ENCODE peak calls at places on chromosomes 16 and 17, in four cellular contexts. O is tibial nerve, W is fibroblast of lung, P is IMR-90. C is an unnamed sample.
A peak's percentile ranks its signal among the peaks of the same experiment; 100 is the strongest.

GRCh38 chr16:48525201-48526057 is 84.6 kb downstream of the N4BP1 start:
- DNase-seq in W (no peak), O (no peak), P (no peak), C (no peak)

GRCh38 chr17:66450008-66450856 is 147.8 kb downstream of the PRKCA start:
- DNase-seq in W (no peak), P (no peak), O (no peak), C (no peak)

GRCh38 chr17:65550758-65551157 is 10.7 kb downstream of the AXIN2 start:
- DNase-seq in P (no peak), W (no peak), O (no peak), C (no peak)

GRCh38 chr16:24178496-24178895 is 77.6 kb upstream of the CACNG3 start:
- DNase-seq in W (no peak), O (no peak), P (no peak), C (no peak)

GRCh38 chr16:58421529-58421928 is 29.3 kb downstream of the GINS3 start:
- DNase-seq in P (peak; percentile 37), O (no peak), W (peak; percentile 81), C (no peak)

GRCh38 chr16:88423448-88423850 is 29.6 kb upstream of the ZFPM1 start:
- DNase-seq in P (no peak), O (no peak), W (no peak), C (no peak)

GRCh38 chr17:43456661-43457361 is 27.0 kb upstream of the DHX8 start:
- DNase-seq in O (peak; percentile 60), P (peak; percentile 44), W (peak; percentile 46), C (peak; percentile 54)

GRCh38 chr16:49441366-49441780 is 67.8 kb downstream of the C16orf78 start:
- DNase-seq in O (peak; percentile 15), P (no peak), W (no peak), C (no peak)

GRCh38 chr17:48624544-48625501 is 1.3 kb downstream of the HOXB9 start:
- DNase-seq in P (no peak), W (no peak), O (no peak), C (no peak)

GRCh38 chr16:2016407-2016922 is 3.1 kb upstream of the NPW start:
- DNase-seq in P (no peak), W (no peak), O (no peak), C (no peak)

GRCh38 chr17:77618173-77618572 is 340.3 kb upstream of the TNRC6C start:
- DNase-seq in P (no peak), O (no peak), W (no peak), C (peak; percentile 29)

GRCh38 chr17:49874911-49875310 is 27.0 kb upstream of the TAC4 start:
- DNase-seq in O (no peak), P (no peak), W (no peak), C (no peak)

GRCh38 chr17:73013816-73014663 is 78.4 kb downstream of the SLC39A11 start:
- DNase-seq in W (peak; percentile 42), O (no peak), P (peak; percentile 24), C (no peak)

GRCh38 chr17:36148559-36149295 is 27.7 kb downstream of the TBC1D3B start:
- DNase-seq in P (peak; percentile 55), O (peak; percentile 80), W (peak; percentile 27), C (peak; percentile 79)

GRCh38 chr16:87374313-87374712 is 9.3 kb downstream of the FBXO31 start:
- DNase-seq in P (no peak), O (no peak), W (no peak), C (no peak)

GRCh38 chr16:30068750-30069574 is 3.4 kb downstream of the ALDOA start:
- DNase-seq in P (no peak), O (no peak), W (no peak), C (no peak)

GRCh38 chr16:30068333-30068732 is 2.8 kb downstream of the ALDOA start:
- DNase-seq in O (no peak), P (no peak), W (no peak), C (no peak)

GRCh38 chr16:30067584-30067916 is 2.0 kb downstream of the ALDOA start:
- DNase-seq in O (no peak), P (no peak), W (no peak), C (no peak)

GRCh38 chr16:30070490-30070889 is 4.9 kb downstream of the ALDOA start:
- DNase-seq in W (no peak), P (no peak), O (no peak), C (no peak)

GRCh38 chr16:30069575-30070462 is 4.3 kb downstream of the ALDOA start:
- DNase-seq in P (no peak), W (peak; percentile 57), O (no peak), C (no peak)
- H3K36me3 ChIP-seq in P (peaks cover 61% of the 10 kb centered on the region), W (peaks cover 36% of the 10 kb centered on the region), O (peaks cover 3% of the 10 kb centered on the region), C (peaks cover 68% of the 10 kb centered on the region)

DNA sequence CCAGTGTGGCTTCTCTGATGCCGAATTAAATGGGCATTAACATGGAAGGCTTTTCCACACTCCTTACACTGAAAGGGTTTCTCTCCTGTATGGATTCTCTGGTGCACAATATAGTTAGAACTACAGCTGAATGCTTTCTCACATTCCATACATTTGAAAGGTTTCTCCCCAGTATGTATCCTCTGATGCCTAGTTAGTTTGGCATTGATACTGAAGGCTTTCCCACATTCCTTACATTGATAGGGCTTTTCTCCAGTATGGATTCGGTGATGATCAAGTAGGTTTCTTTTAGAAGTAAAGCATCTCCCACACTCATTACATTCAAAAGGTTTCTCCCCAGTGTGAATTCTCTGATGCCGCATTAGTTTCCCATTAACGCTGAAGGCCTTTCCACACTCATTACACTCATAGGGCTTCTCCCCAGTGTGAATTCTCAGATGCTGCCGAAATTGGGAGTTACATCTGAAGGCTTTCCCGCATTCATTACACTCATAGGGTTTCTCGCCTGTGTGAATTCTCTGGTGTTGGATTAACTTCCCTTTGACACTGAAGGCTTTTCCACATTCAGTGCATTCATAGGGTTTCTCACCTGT is 6.5 kb upstream of the TLE7 start:
- DNase-seq in W (no peak), P (no peak), O (no peak), C (no peak)
- H3K9me3 ChIP-seq in W (peaks cover 14% of the 10 kb centered on the region), P (peaks cover 78% of the 10 kb centered on the region), O (peaks cover 34% of the 10 kb centered on the region), C (peaks cover 100% of the 10 kb centered on the region)

DNA sequence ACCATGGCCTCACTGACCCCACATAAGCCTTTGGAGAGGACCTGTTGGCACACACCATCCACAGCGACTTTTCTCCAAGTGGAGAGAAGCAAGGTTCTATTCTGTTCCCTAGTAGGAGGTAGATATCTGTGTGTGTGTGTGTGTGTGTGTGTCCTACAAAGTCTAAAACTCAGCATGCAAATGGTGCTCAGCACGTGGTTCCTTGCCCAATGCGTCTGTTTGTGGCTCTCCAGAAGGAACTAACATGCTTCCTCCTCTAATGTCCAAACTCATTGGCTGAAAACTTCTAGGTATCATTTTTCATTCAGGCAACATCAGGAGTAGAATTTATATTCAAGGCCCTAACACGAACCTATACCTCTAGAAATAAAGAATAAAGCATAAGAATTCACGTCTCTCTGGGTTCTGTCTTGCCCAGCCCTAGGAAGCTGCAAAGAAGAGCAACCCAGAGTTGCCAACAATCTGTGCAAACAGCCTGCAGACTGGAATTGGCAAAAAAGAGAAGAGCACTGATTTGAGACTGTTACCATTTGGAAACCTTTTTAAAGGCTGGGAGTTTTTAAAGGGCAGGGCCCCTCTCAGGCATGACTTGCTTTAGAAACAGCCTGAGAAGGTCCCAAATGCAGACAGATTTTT is 25.5 kb downstream of the MAP3K14 start:
- DNase-seq in P (no peak), O (peak; percentile 60), W (no peak), C (peak; percentile 67)
- H3K36me3 ChIP-seq in P (peaks cover 39% of the 10 kb centered on the region), O (no peaks in the 10 kb centered on the region), W (peaks cover 14% of the 10 kb centered on the region), C (peaks cover 15% of the 10 kb centered on the region)

GRCh38 chr16:35147556-35148504 is 1688.4 kb downstream of the TP53TG3F start:
- DNase-seq in P (no peak), W (no peak), O (no peak), C (no peak)

GRCh38 chr16:35150805-35151312 is 1691.4 kb downstream of the TP53TG3F start:
- DNase-seq in P (no peak), O (no peak), W (no peak), C (no peak)

GRCh38 chr16:35146723-35147458 is 1687.5 kb downstream of the TP53TG3F start:
- DNase-seq in W (no peak), P (no peak), O (no peak), C (no peak)

GRCh38 chr16:35149550-35149949 is 1690.1 kb downstream of the TP53TG3F start:
- DNase-seq in O (no peak), W (no peak), P (no peak), C (no peak)

DNA sequence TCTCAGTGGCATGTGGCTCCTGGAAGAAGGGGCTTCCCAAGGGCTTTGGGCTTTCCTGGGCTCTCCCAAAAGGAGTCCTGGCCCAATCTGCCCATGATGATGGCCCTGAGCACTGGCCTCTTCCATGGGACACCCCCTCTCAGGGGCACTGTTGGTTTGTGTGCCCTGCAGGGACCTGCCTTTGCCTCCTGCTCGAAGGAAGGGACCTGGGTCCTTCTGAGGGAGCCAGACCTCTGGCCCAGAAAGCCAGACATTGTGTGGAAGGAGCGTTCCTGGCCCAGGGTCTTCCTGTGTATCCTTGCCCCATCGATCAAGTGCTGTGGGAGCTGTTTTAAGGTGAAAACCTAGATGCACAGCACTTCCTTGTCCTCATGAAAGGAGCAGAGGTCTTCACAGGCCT is 1689.3 kb downstream of the TP53TG3F start:
- DNase-seq in W (no peak), O (no peak), P (no peak), C (no peak)
- H3K9me3 ChIP-seq in W (no peaks in the 10 kb centered on the region), O (no peaks in the 10 kb centered on the region), P (peaks cover 42% of the 10 kb centered on the region), C (peaks cover 19% of the 10 kb centered on the region)

GRCh38 chr17:61739002-61739401 is 124.3 kb downstream of the BRIP1 start:
- DNase-seq in P (no peak), W (no peak), O (no peak), C (no peak)

GRCh38 chr17:61735807-61736206 is 127.5 kb downstream of the BRIP1 start:
- DNase-seq in O (no peak), W (no peak), P (no peak), C (no peak)

GRCh38 chr17:61736438-61736837 is 126.9 kb downstream of the BRIP1 start:
- DNase-seq in O (no peak), P (no peak), W (no peak), C (no peak)

GRCh38 chr17:61737820-61738219 is 125.5 kb downstream of the BRIP1 start:
- DNase-seq in W (no peak), O (no peak), P (no peak), C (no peak)

DNA sequence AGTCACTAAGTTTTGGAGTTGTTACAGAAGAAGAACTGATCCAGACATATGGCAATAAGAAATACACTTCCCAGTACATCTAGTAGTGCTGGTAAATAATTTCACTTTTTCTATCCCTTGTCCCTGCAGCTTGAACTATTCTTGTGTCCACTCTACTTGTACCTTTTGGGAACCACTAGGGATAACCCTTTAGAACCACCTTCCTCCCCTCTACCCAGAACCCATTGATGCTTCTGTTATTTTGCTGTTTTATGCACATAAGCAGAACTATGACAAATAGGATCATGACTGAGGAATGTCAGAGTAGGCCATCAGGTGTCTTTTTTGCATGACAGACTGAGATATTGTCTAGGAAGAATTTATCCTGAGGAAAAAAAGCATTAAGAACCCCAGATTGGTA is 125.1 kb downstream of the BRIP1 start:
- DNase-seq in O (no peak), P (no peak), W (no peak), C (no peak)
- H3K36me3 ChIP-seq in O (no peaks in the 10 kb centered on the region), P (peaks cover 7% of the 10 kb centered on the region), W (peaks cover 1% of the 10 kb centered on the region), C (no peaks in the 10 kb centered on the region)

DNA sequence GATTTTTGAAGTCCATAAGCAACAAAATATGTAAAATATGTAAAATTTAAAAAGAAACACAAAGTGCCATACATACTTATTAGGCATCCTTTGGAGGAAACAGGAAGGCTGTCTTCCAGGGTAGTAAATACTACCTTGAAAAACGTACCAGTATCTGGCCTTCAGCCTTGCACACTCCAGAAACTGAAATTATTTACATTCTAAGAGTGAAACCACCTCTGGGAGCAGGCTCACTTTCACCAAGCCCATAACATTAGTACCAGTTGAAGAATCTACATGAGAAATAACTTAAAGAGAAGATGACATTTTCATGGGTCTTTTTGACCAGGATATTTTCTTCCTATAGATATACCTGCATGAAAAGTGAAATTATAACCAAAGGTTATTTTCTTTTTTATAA is 6.4 kb downstream of the KRTAP9-1 start:
- DNase-seq in P (no peak), W (no peak), O (no peak), C (no peak)
- H3K9me3 ChIP-seq in P (no peaks in the 10 kb centered on the region), W (no peaks in the 10 kb centered on the region), O (no peaks in the 10 kb centered on the region), C (no peaks in the 10 kb centered on the region)

C was measured in tibial artery.